ENCODE peak calls at places on chromosomes 12 and 14, in four cellular contexts. One of them, this sample, is unnamed.

GRCh38 chr12:124757329-124757728 is 106.3 kb downstream of the SCARB1 start:
- DNase-seq in glomerular endothelial cell: no peak
- DNase-seq in progenitor cell of endocrine pancreas: no peak
- DNase-seq in A549: no peak
- DNase-seq in this sample: no peak

GRCh38 chr12:64120568-64120967 is 101.5 kb downstream of the KICS2 start:
- DNase-seq in glomerular endothelial cell: no peak
- DNase-seq in progenitor cell of endocrine pancreas: no peak
- DNase-seq in A549: no peak
- DNase-seq in this sample: no peak

GRCh38 chr12:121453629-121454028 is 53.7 kb downstream of the RNF34 start:
- DNase-seq in glomerular endothelial cell: no peak
- DNase-seq in progenitor cell of endocrine pancreas: no peak
- DNase-seq in A549: no peak
- DNase-seq in this sample: no peak

GRCh38 chr12:32049956-32050355 is 56.7 kb upstream of the BICD1 start:
- DNase-seq in glomerular endothelial cell: no peak
- DNase-seq in progenitor cell of endocrine pancreas: no peak
- DNase-seq in A549: peak
- DNase-seq in this sample: no peak

GRCh38 chr14:76775695-76776305 is 14.5 kb downstream of the VASH1 start:
- DNase-seq in glomerular endothelial cell: no peak
- DNase-seq in progenitor cell of endocrine pancreas: no peak
- DNase-seq in A549: no peak
- DNase-seq in this sample: no peak

GRCh38 chr12:124498178-124498869 is 69.1 kb downstream of the NCOR2 start:
- DNase-seq in glomerular endothelial cell: no peak
- DNase-seq in progenitor cell of endocrine pancreas: no peak
- DNase-seq in A549: no peak
- DNase-seq in this sample: no peak

GRCh38 chr12:57746025-57746424 is 1.2 kb downstream of the TSPAN31 start:
- DNase-seq in glomerular endothelial cell: no peak
- DNase-seq in progenitor cell of endocrine pancreas: no peak
- DNase-seq in A549: no peak
- DNase-seq in this sample: no peak

GRCh38 chr12:54601841-54602240 is 13.4 kb upstream of the PPP1R1A start:
- DNase-seq in glomerular endothelial cell: no peak
- DNase-seq in progenitor cell of endocrine pancreas: no peak
- DNase-seq in A549: no peak
- DNase-seq in this sample: no peak

GRCh38 chr12:69238589-69239285 is 632 bp upstream of the CPSF6 start:
- DNase-seq in glomerular endothelial cell: no peak
- DNase-seq in progenitor cell of endocrine pancreas: no peak
- DNase-seq in A549: no peak
- DNase-seq in this sample: no peak

GRCh38 chr12:7042847-7043246 is 17.7 kb upstream of the C1S start:
- DNase-seq in glomerular endothelial cell: no peak
- DNase-seq in progenitor cell of endocrine pancreas: no peak
- DNase-seq in A549: peak
- DNase-seq in this sample: no peak